ENCODE peak calls at places on chromosomes 1 and 21, in five cellular contexts. N is HCT116, C is SK-N-SH, T is K562, M is GM12878. F is an unnamed sample.

GRCh38 chr1:46343705-46344104 is 3.1 kb downstream of the NSUN4 start:
- DNase-seq in C (no peak), M (no peak), N (no peak), T (no peak), F (no peak)

GRCh38 chr1:29688477-29689365 is 452.4 kb downstream of the PTPRU start:
- DNase-seq in C (no peak), T (peak), N (no peak), M (no peak), F (no peak)

GRCh38 chr21:42566524-42567180 is 53.0 kb downstream of the SLC37A1 start:
- DNase-seq in T (no peak), N (no peak), C (no peak), M (no peak), F (no peak)

GRCh38 chr21:31514598-31514997 is 144.9 kb upstream of the SOD1 start:
- DNase-seq in T (no peak), C (peak), M (no peak), N (no peak), F (no peak)

GRCh38 chr1:38013027-38013588 is 574 bp downstream of the UTP11 start:
- DNase-seq in T (no peak), M (no peak), N (no peak), C (no peak), F (peak)

GRCh38 chr21:37233551-37234146 is 33.5 kb downstream of the VPS26C start:
- DNase-seq in M (no peak), T (no peak), N (no peak), C (no peak), F (no peak)

GRCh38 chr1:168053681-168054080 is 83.0 kb downstream of the GPR161 start:
- DNase-seq in C (no peak), N (no peak), T (no peak), M (no peak), F (no peak)

GRCh38 chr1:6378096-6378746 is 15.3 kb downstream of the ACOT7 start:
- DNase-seq in C (peak), T (peak), M (no peak), N (no peak), F (no peak)

GRCh38 chr1:23902611-23903278 is 10.4 kb downstream of the CNR2 start:
- DNase-seq in T (no peak), N (no peak), C (peak), M (no peak), F (no peak)

GRCh38 chr21:29230541-29231275 is 68.0 kb upstream of the BACH1 start:
- DNase-seq in C (no peak), N (no peak), M (no peak), T (no peak), F (no peak)

GRCh38 chr1:151511636-151512215 is 539 bp downstream of the CGN start:
- DNase-seq in N (no peak), T (no peak), C (peak), M (no peak), F (no peak)

GRCh38 chr21:37208056-37208705 is 59.0 kb downstream of the VPS26C start:
- DNase-seq in T (peak), N (no peak), C (peak), M (peak), F (peak)

GRCh38 chr1:168977618-168978017 is 128.9 kb upstream of the ATP1B1 start:
- DNase-seq in N (no peak), T (no peak), M (no peak), C (no peak), F (no peak)

DNA sequence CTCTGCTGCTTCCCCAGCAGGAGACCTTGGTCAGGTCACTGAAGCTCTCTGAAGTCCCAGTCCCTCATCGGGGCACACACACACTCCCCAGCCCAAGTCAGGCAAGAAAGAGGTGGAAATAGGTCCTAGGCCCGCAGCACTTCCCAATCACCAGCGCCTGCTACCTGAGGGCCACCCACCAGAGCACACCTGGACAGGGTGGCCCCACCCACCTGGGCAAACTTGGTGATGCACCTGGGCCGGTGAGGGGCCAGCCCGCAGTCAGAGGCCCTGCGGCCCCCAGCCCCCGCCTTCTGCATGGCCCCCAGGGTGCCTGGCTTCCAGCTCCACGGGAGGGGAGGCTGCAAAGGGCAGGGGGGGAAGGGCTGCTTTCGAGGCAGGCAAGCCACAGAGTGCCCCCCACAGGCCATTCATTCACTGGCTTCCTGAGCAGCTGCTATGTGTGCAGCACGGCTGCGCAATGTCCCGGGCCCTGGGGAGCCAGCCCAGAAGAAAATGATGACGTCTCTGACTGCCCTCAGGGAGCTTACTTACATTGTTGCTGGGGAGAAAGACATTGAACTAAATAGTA is 4.7 kb downstream of the SH2D5 start:
- DNase-seq in C (peak), M (no peak), N (no peak), T (peak), F (no peak)
- TF ChIP-seq ZBTB33 in C (no peak), M (no peak), N (no peak), T (no peak), F (no peak)

GRCh38 chr1:99622702-99623347 is 23.1 kb upstream of the PALMD start:
- DNase-seq in N (no peak), C (no peak), T (no peak), M (no peak), F (peak)

GRCh38 chr1:99619583-99619982 is 26.3 kb upstream of the PALMD start:
- DNase-seq in T (no peak), C (no peak), M (no peak), N (no peak), F (no peak)

GRCh38 chr1:99621340-99621901 is 24.5 kb upstream of the PALMD start:
- DNase-seq in N (no peak), T (no peak), M (no peak), C (no peak), F (no peak)
- TF ChIP-seq ZBTB33 in N (no peak), T (no peak), M (no peak), C (no peak), F (no peak)

DNA sequence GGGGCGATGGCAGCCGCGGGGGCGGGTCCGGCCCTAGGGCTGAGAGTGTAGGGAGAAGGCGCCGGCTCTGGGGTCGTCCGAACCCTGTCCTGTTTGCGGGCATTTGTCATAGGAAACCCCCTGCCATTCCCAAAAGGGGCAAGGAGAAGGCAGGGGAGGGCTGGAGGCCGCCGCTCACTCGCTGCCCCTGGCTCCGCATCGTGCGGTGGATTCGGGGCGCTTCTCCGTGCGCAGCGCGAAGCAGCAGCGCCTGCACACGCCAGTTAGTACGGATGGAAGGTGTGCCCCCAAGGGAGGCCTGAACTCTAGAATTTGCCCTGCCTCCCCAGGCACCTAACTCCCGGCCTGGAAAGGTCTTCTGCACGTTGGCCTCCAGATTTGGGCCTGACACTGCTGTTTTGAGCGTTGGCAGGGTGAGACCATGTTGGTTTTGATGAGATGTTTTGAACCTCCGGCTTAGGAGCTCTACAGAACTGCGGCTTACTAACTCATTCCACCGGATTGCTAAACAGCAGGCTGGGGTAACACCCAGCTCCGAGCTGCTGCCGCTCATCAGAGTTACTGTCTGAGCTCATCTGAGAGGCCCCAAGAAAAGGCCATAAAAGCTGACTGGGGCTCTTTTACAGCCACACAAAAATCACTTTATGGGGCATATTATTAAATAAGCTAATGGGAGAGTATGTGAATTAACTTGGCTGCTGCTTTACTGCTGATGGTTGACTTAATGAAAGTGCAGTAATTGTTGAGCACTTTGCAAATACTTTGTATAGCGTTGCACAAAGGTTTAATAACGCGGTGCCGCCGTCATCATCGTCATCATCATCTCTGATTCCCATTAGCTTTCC is 987 bp downstream of the GPR137B start:
- DNase-seq in M (no peak), N (no peak), T (no peak), C (peak), F (no peak)
- TF ChIP-seq ZBTB33 in M (no peak), N (no peak), T (no peak), C (no peak), F (no peak)

GRCh38 chr1:36134805-36135339 is 9.8 kb upstream of the COL8A2 start:
- DNase-seq in T (peak), C (peak), N (no peak), M (no peak), F (peak)

GRCh38 chr1:36136535-36136934 is 11.5 kb upstream of the COL8A2 start:
- DNase-seq in T (no peak), N (no peak), M (no peak), C (no peak), F (no peak)

GRCh38 chr1:36139521-36139920 is 9.8 kb downstream of the TRAPPC3 start:
- DNase-seq in N (no peak), C (no peak), T (no peak), M (no peak), F (no peak)

GRCh38 chr1:36137226-36137625 is 12.1 kb downstream of the TRAPPC3 start:
- DNase-seq in T (no peak), C (no peak), N (no peak), M (no peak), F (no peak)

DNA sequence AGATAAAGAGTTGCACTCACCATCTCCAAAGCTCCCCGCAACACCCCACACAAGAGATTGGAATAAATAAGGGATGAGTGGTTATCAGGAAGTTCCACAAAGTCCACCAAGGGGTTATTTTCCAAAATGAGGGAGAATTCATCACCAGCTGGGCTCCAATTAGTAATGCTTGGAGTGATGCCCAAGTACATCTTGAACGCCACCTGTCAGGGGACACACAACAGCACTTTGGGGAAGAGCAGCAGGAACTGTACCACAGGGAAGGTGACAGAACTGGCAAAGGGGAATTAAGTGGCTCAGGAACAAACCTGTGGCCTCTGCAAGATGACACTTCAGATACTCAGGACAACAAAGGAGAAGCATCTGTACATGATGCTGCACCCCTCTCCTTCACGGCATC is 11.5 kb downstream of the TRAPPC3 start:
- DNase-seq in C (no peak), T (no peak), M (no peak), N (no peak), F (no peak)
- TF ChIP-seq ZBTB33 in C (no peak), T (no peak), M (no peak), N (no peak), F (no peak)

GRCh38 chr1:172457479-172458130 is 13.7 kb upstream of the PIGC start:
- DNase-seq in T (no peak), C (no peak), N (no peak), M (no peak), F (no peak)
- TF ChIP-seq ZBTB33 in T (no peak), C (no peak), N (no peak), M (no peak), F (no peak)

GRCh38 chr1:31460027-31460426 is 47.0 kb downstream of the SERINC2 start:
- DNase-seq in M (no peak), N (no peak), T (peak), C (no peak), F (peak)
- TF ChIP-seq ZBTB33 in M (no peak), N (no peak), T (no peak), C (no peak), F (no peak)

GRCh38 chr1:181779343-181779742 is 282.2 kb downstream of the ZNF648 start:
- DNase-seq in M (no peak), C (no peak), T (no peak), N (no peak), F (no peak)

GRCh38 chr1:181772714-181773113 is 288.8 kb downstream of the ZNF648 start:
- DNase-seq in N (no peak), C (no peak), T (no peak), M (no peak), F (no peak)

GRCh38 chr1:181776044-181776443 is 285.5 kb downstream of the ZNF648 start:
- DNase-seq in N (no peak), C (no peak), T (no peak), M (no peak), F (no peak)

GRCh38 chr1:181778630-181779285 is 282.8 kb downstream of the ZNF648 start:
- DNase-seq in M (no peak), C (no peak), T (no peak), N (no peak), F (no peak)

DNA sequence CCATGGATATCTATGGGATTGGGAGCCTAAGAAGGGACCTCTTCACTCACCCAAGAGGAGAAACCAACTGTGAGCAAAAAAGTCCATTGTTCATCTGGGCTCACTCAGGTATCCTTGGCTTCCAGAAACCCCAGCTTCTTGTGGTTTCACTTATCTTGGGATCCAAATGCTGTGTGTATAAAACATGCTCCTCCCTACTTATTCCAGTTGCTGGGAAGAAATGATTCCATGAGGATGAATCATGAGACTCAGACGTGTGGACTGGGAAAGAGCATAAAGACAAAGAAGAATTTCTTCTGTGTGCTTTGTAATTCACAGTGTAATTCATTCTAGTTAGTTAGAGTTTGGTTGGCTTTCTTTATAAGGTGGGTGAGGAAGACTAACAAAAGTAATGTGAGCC is 283.7 kb downstream of the ZNF648 start:
- DNase-seq in N (no peak), C (no peak), T (no peak), M (no peak), F (no peak)
- TF ChIP-seq ZBTB33 in N (no peak), C (no peak), T (no peak), M (no peak), F (no peak)

F was measured in HepG2.